ENCODE peak calls at places on chromosomes 1 and 21, in nine cellular contexts. Z is tibial artery; T is posterior cingulate gyrus; M is immature natural killer cell; J is naive thymus-derived CD8-positive, alpha-beta T cell; D is lung microvascular endothelial cell; L is NCI-H446; B is RWPE1; C is Karpas-422. U is an unnamed sample.

GRCh38 chr21:16522512-16522911 is 792.7 kb downstream of the USP25 start:
- DNase-seq in L (no peak), J (no peak), B (no peak), Z (no peak), C (no peak), T (no peak), M (no peak), D (no peak), U (peak; percentile 65)

GRCh38 chr1:4675454-4676186 is 21.2 kb downstream of the AJAP1 start:
- DNase-seq in T (no peak), Z (no peak), D (no peak), M (no peak), L (no peak), C (no peak), J (no peak), B (no peak), U (no peak)

GRCh38 chr1:94798054-94798453 is 22.1 kb upstream of the SLC44A3 start:
- DNase-seq in C (no peak), Z (no peak), D (no peak), J (no peak), B (no peak), T (no peak), L (no peak), M (no peak), U (no peak)

GRCh38 chr1:172287207-172287606 is 133.3 kb upstream of the C1orf105 start:
- DNase-seq in M (no peak), L (peak; percentile 63), T (peak; percentile 22), D (peak; percentile 49), J (no peak), C (no peak), B (peak; percentile 18), Z (peak; percentile 86), U (peak; percentile 75)

GRCh38 chr1:28115267-28115666 is 26.9 kb upstream of the EYA3 start:
- DNase-seq in M (peak; percentile 72), B (no peak), J (peak; percentile 11), T (no peak), L (no peak), C (no peak), Z (peak; percentile 33), D (no peak), U (peak; percentile 84)

GRCh38 chr1:31509124-31510072 is 66.9 kb upstream of the TINAGL1 start:
- DNase-seq in T (no peak), L (no peak), J (no peak), B (no peak), D (no peak), C (no peak), M (no peak), Z (no peak), U (no peak)

GRCh38 chr1:56017336-56017735 is 562.0 kb downstream of the PLPP3 start:
- DNase-seq in B (peak; percentile 8), Z (no peak), L (no peak), C (no peak), T (no peak), M (no peak), J (no peak), D (no peak), U (no peak)

GRCh38 chr21:43361493-43362296 is 65.2 kb downstream of the SIK1 start:
- DNase-seq in Z (peak; percentile 54), T (no peak), D (peak; percentile 75), L (peak; percentile 62), J (peak; percentile 74), C (peak; percentile 84), B (peak; percentile 86), M (peak; percentile 76), U (peak; percentile 74)

GRCh38 chr21:37866027-37866426 is 50.2 kb downstream of the KCNJ6 start:
- DNase-seq in Z (no peak), D (no peak), M (no peak), B (no peak), C (peak; percentile 66), J (no peak), T (no peak), L (no peak), U (no peak)

GRCh38 chr1:158098256-158098655 is 82.4 kb upstream of the CD1D start:
- DNase-seq in J (no peak), Z (no peak), L (no peak), M (no peak), B (no peak), T (no peak), D (no peak), C (no peak), U (no peak)

GRCh38 chr1:45306319-45306718 is 20.4 kb upstream of the HPDL start:
- DNase-seq in B (no peak), J (no peak), T (no peak), D (no peak), C (no peak), Z (no peak), L (no peak), M (no peak), U (no peak)

GRCh38 chr1:202688401-202688800 is 21.9 kb downstream of the SYT2 start:
- DNase-seq in M (no peak), Z (no peak), J (no peak), D (no peak), L (no peak), C (no peak), T (no peak), B (no peak), U (no peak)

GRCh38 chr1:203607169-203607873 is 19.3 kb upstream of the ATP2B4 start:
- DNase-seq in T (no peak), D (no peak), C (no peak), Z (peak; percentile 48), B (peak; percentile 65), J (peak; percentile 69), L (peak; percentile 22), M (peak; percentile 77), U (peak; percentile 93)

GRCh38 chr1:45456531-45456930 is 34.4 kb downstream of the TESK2 start:
- DNase-seq in Z (no peak), L (no peak), M (no peak), J (no peak), C (no peak), T (no peak), B (no peak), D (no peak), U (no peak)

GRCh38 chr1:42439940-42440339 is 15.9 kb downstream of the ZMYND12 start:
- DNase-seq in J (no peak), T (no peak), D (peak; percentile 89), M (no peak), B (peak; percentile 77), L (no peak), C (no peak), Z (no peak), U (peak; percentile 6)

GRCh38 chr1:173205146-173206051 is 1.7 kb downstream of the TNFSF4 start:
- DNase-seq in C (no peak), T (no peak), Z (no peak), B (no peak), J (peak; percentile 68), D (no peak), L (no peak), M (peak; percentile 42), U (peak; percentile 97)

GRCh38 chr1:180040034-180040433 is 85.4 kb downstream of the CEP350 start:
- DNase-seq in B (peak; percentile 12), D (peak; percentile 84), J (no peak), L (no peak), M (no peak), C (no peak), T (peak; percentile 33), Z (no peak), U (peak; percentile 52)

GRCh38 chr1:59128239-59128736 is 168.6 kb upstream of the FGGY start:
- DNase-seq in Z (no peak), L (no peak), T (no peak), C (no peak), M (no peak), B (peak; percentile 25), J (no peak), D (peak; percentile 36), U (no peak)

GRCh38 chr1:94721240-94721639 is 98.9 kb upstream of the SLC44A3 start:
- DNase-seq in T (no peak), J (no peak), M (no peak), B (no peak), Z (no peak), L (no peak), C (no peak), D (peak; percentile 33), U (no peak)

GRCh38 chr1:81654147-81654546 is 146.6 kb upstream of the ADGRL2 start:
- DNase-seq in L (no peak), C (no peak), Z (no peak), D (no peak), M (no peak), J (no peak), T (no peak), B (no peak), U (no peak)

GRCh38 chr1:241716915-241717651 is 65.0 kb downstream of the WDR64 start:
- DNase-seq in J (peak; percentile 71), M (no peak), C (no peak), D (no peak), L (no peak), Z (no peak), B (no peak), T (no peak), U (peak; percentile 41)

GRCh38 chr1:109927908-109928307 is 17.3 kb downstream of the CSF1 start:
- DNase-seq in J (no peak), T (peak; percentile 51), M (no peak), C (no peak), B (no peak), Z (peak; percentile 90), D (peak; percentile 56), L (no peak), U (peak; percentile 91)

GRCh38 chr1:230120949-230121381 is 53.9 kb downstream of the GALNT2 start:
- DNase-seq in Z (no peak), M (no peak), D (peak; percentile 59), C (peak; percentile 71), L (peak; percentile 12), T (no peak), B (no peak), J (no peak), U (peak; percentile 44)

GRCh38 chr1:229643996-229644748 is 18.1 kb downstream of the URB2 start:
- DNase-seq in T (no peak), J (no peak), Z (no peak), M (no peak), D (no peak), C (peak; percentile 73), L (no peak), B (no peak), U (peak; percentile 36)

GRCh38 chr1:93728480-93729131 is 47.0 kb upstream of the BCAR3 start:
- DNase-seq in T (no peak), D (no peak), L (peak; percentile 97), Z (no peak), J (no peak), B (no peak), M (no peak), C (no peak), U (no peak)

GRCh38 chr1:11132571-11133293 is 33.1 kb upstream of the EXOSC10 start:
- DNase-seq in D (no peak), T (no peak), Z (no peak), M (no peak), C (no peak), L (no peak), B (no peak), J (no peak), U (peak; percentile 55)

GRCh38 chr1:168613689-168614655 is 37.6 kb downstream of the XCL1 start:
- DNase-seq in T (no peak), C (no peak), D (no peak), J (no peak), L (peak; percentile 92), B (no peak), M (no peak), Z (no peak), U (peak; percentile 11)

GRCh38 chr1:58447891-58448290 is 98.6 kb downstream of the OMA1 start:
- DNase-seq in Z (no peak), M (no peak), J (no peak), T (no peak), C (no peak), L (no peak), B (no peak), D (no peak), U (peak; percentile 31)

GRCh38 chr21:40587786-40588353 is 259.1 kb downstream of the DSCAM start:
- DNase-seq in Z (no peak), T (no peak), M (no peak), J (no peak), L (no peak), D (no peak), C (no peak), B (no peak), U (no peak)

GRCh38 chr21:17387030-17387617 is 125.7 kb upstream of the CXADR start:
- DNase-seq in D (peak; percentile 80), J (peak; percentile 66), C (peak; percentile 90), M (peak; percentile 6), Z (no peak), L (peak; percentile 91), T (peak; percentile 35), B (peak; percentile 36), U (peak; percentile 69)

GRCh38 chr1:226110249-226111108 is 48.0 kb downstream of the H3-3A start:
- DNase-seq in D (peak; percentile 83), M (peak; percentile 83), C (peak; percentile 83), L (peak; percentile 48), J (peak; percentile 41), T (peak; percentile 33), B (peak; percentile 70), Z (peak; percentile 64), U (peak; percentile 73)